ENCODE peak calls at places on chromosome 22, in nine cellular contexts. One of them, this sample, is unnamed.

GRCh38 chr22:32331918-32332725 is 25.5 kb upstream of the RFPL3 start:
- DNase-seq in HFFc6: no peak
- DNase-seq in breast epithelium: no peak
- DNase-seq in fibroblast of lung: no peak
- DNase-seq in Peyer's patch: peak
- DNase-seq in Calu3: no peak
- DNase-seq in fibroblast of the aortic adventitia: no peak
- DNase-seq in cardiac muscle cell: no peak
- DNase-seq in cardiac fibroblast: no peak
- DNase-seq in this sample: no peak

GRCh38 chr22:24117942-24118341 is 63.3 kb upstream of the SUSD2 start:
- DNase-seq in HFFc6: no peak
- DNase-seq in breast epithelium: no peak
- DNase-seq in fibroblast of lung: no peak
- DNase-seq in Peyer's patch: no peak
- DNase-seq in Calu3: peak
- DNase-seq in fibroblast of the aortic adventitia: no peak
- DNase-seq in cardiac muscle cell: no peak
- DNase-seq in cardiac fibroblast: no peak
- DNase-seq in this sample: no peak

GRCh38 chr22:19143967-19144400 is 467 bp downstream of the ESS2 start:
- DNase-seq in HFFc6: peak
- DNase-seq in breast epithelium: no peak
- DNase-seq in fibroblast of lung: peak
- DNase-seq in Peyer's patch: no peak
- DNase-seq in Calu3: peak
- DNase-seq in fibroblast of the aortic adventitia: peak
- DNase-seq in cardiac muscle cell: no peak
- DNase-seq in cardiac fibroblast: peak
- DNase-seq in this sample: no peak

GRCh38 chr22:32244547-32244946 is 10.6 kb downstream of the SLC5A4 start:
- DNase-seq in HFFc6: no peak
- DNase-seq in breast epithelium: no peak
- DNase-seq in fibroblast of lung: no peak
- DNase-seq in Peyer's patch: no peak
- DNase-seq in Calu3: no peak
- DNase-seq in fibroblast of the aortic adventitia: no peak
- DNase-seq in cardiac muscle cell: no peak
- DNase-seq in cardiac fibroblast: no peak
- DNase-seq in this sample: no peak

GRCh38 chr22:47784991-47785390 is 1022.5 kb downstream of the TBC1D22A start:
- DNase-seq in HFFc6: no peak
- DNase-seq in breast epithelium: no peak
- DNase-seq in fibroblast of lung: no peak
- DNase-seq in Peyer's patch: peak
- DNase-seq in Calu3: no peak
- DNase-seq in fibroblast of the aortic adventitia: no peak
- DNase-seq in cardiac muscle cell: no peak
- DNase-seq in cardiac fibroblast: no peak
- DNase-seq in this sample: peak

GRCh38 chr22:40396882-40397281 is 26.5 kb downstream of the SGSM3 start:
- DNase-seq in HFFc6: no peak
- DNase-seq in breast epithelium: peak
- DNase-seq in fibroblast of lung: peak
- DNase-seq in Peyer's patch: no peak
- DNase-seq in Calu3: peak
- DNase-seq in fibroblast of the aortic adventitia: peak
- DNase-seq in cardiac muscle cell: no peak
- DNase-seq in cardiac fibroblast: peak
- DNase-seq in this sample: no peak

GRCh38 chr22:24102366-24103200 is 78.7 kb upstream of the SUSD2 start:
- DNase-seq in HFFc6: no peak
- DNase-seq in breast epithelium: no peak
- DNase-seq in fibroblast of lung: no peak
- DNase-seq in Peyer's patch: peak
- DNase-seq in Calu3: no peak
- DNase-seq in fibroblast of the aortic adventitia: no peak
- DNase-seq in cardiac muscle cell: no peak
- DNase-seq in cardiac fibroblast: no peak
- DNase-seq in this sample: no peak

GRCh38 chr22:18056161-18056666 is 21.6 kb upstream of the PEX26 start:
- DNase-seq in HFFc6: peak
- DNase-seq in breast epithelium: no peak
- DNase-seq in fibroblast of lung: peak
- DNase-seq in Peyer's patch: peak
- DNase-seq in Calu3: peak
- DNase-seq in fibroblast of the aortic adventitia: peak
- DNase-seq in cardiac muscle cell: no peak
- DNase-seq in cardiac fibroblast: peak
- DNase-seq in this sample: no peak

GRCh38 chr22:36068776-36069344 is 40.2 kb upstream of the RBFOX2 start:
- DNase-seq in HFFc6: no peak
- DNase-seq in breast epithelium: no peak
- DNase-seq in fibroblast of lung: no peak
- DNase-seq in Peyer's patch: no peak
- DNase-seq in Calu3: no peak
- DNase-seq in fibroblast of the aortic adventitia: no peak
- DNase-seq in cardiac muscle cell: no peak
- DNase-seq in cardiac fibroblast: no peak
- DNase-seq in this sample: no peak

GRCh38 chr22:25754527-25755202 is 12.7 kb downstream of the MYO18B start:
- DNase-seq in HFFc6: no peak
- DNase-seq in breast epithelium: no peak
- DNase-seq in fibroblast of lung: peak
- DNase-seq in Peyer's patch: no peak
- DNase-seq in Calu3: no peak
- DNase-seq in fibroblast of the aortic adventitia: peak
- DNase-seq in cardiac muscle cell: peak
- DNase-seq in cardiac fibroblast: peak
- DNase-seq in this sample: no peak

DNA sequence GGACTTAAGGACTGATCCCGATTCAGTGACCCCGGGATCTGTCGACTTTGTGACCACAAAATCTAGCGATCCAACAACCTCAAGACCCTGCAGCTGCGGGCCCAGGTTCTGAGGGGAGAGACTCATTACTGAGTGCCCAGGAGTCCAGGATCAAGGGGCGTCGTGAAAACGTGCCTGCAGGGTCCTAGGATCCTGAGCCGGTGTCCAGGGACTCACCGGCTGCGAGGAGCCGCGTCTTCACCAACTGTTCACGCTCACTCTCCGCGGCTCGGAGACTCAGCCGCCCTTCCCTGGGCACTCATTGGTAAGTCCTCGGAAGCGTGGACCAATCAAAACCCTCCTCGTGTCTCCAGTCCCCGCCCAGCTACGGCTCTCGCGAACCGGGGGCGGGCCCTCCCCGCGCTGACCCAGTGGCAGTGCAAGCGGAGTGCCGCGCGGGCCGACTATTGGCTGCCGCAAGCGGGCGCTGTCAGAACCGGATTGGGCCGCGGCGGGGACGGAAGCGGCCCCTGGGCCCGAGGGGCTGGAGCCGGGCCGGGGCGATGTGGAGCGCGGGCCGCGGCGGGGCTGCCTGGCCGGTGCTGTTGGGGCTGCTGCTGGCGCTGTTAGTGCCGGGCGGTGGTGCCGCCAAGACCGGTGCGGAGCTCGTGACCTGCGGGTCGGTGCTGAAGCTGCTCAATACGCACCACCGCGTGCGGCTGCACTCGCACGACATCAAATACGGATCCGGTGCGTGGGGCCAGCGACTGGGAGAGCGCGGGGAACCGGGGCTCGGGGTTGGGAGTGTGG is at the start of gene SDF2L1:
- DNase-seq in HFFc6: peak
- DNase-seq in breast epithelium: peak
- DNase-seq in fibroblast of lung: peak
- DNase-seq in Peyer's patch: peak
- DNase-seq in Calu3: peak
- DNase-seq in fibroblast of the aortic adventitia: peak
- DNase-seq in cardiac muscle cell: peak
- DNase-seq in cardiac fibroblast: peak
- DNase-seq in this sample: peak
- TF ChIP-seq CTCF in HFFc6: peak
- TF ChIP-seq CTCF in breast epithelium: no peak
- TF ChIP-seq CTCF in fibroblast of lung: no peak
- TF ChIP-seq CTCF in Peyer's patch: peak
- TF ChIP-seq CTCF in Calu3: no peak
- TF ChIP-seq CTCF in fibroblast of the aortic adventitia: no peak
- TF ChIP-seq CTCF in cardiac muscle cell: no peak
- TF ChIP-seq CTCF in cardiac fibroblast: no peak
- TF ChIP-seq CTCF in this sample: peak

GRCh38 chr22:39369186-39369585 is 19.4 kb downstream of the SYNGR1 start:
- DNase-seq in HFFc6: no peak
- DNase-seq in breast epithelium: no peak
- DNase-seq in fibroblast of lung: no peak
- DNase-seq in Peyer's patch: no peak
- DNase-seq in Calu3: no peak
- DNase-seq in fibroblast of the aortic adventitia: no peak
- DNase-seq in cardiac muscle cell: no peak
- DNase-seq in cardiac fibroblast: no peak
- DNase-seq in this sample: no peak

GRCh38 chr22:39380331-39380730 is 19.2 kb upstream of the TAB1 start:
- DNase-seq in HFFc6: no peak
- DNase-seq in breast epithelium: no peak
- DNase-seq in fibroblast of lung: no peak
- DNase-seq in Peyer's patch: no peak
- DNase-seq in Calu3: no peak
- DNase-seq in fibroblast of the aortic adventitia: no peak
- DNase-seq in cardiac muscle cell: no peak
- DNase-seq in cardiac fibroblast: no peak
- DNase-seq in this sample: no peak

GRCh38 chr22:39375646-39376045 is 23.9 kb upstream of the TAB1 start:
- DNase-seq in HFFc6: no peak
- DNase-seq in breast epithelium: no peak
- DNase-seq in fibroblast of lung: no peak
- DNase-seq in Peyer's patch: no peak
- DNase-seq in Calu3: no peak
- DNase-seq in fibroblast of the aortic adventitia: no peak
- DNase-seq in cardiac muscle cell: no peak
- DNase-seq in cardiac fibroblast: no peak
- DNase-seq in this sample: no peak

GRCh38 chr22:39374191-39374590 is 24.4 kb downstream of the SYNGR1 start:
- DNase-seq in HFFc6: no peak
- DNase-seq in breast epithelium: no peak
- DNase-seq in fibroblast of lung: no peak
- DNase-seq in Peyer's patch: no peak
- DNase-seq in Calu3: no peak
- DNase-seq in fibroblast of the aortic adventitia: no peak
- DNase-seq in cardiac muscle cell: no peak
- DNase-seq in cardiac fibroblast: no peak
- DNase-seq in this sample: no peak

GRCh38 chr22:39374801-39375200 is 24.8 kb upstream of the TAB1 start:
- DNase-seq in HFFc6: no peak
- DNase-seq in breast epithelium: no peak
- DNase-seq in fibroblast of lung: no peak
- DNase-seq in Peyer's patch: no peak
- DNase-seq in Calu3: no peak
- DNase-seq in fibroblast of the aortic adventitia: no peak
- DNase-seq in cardiac muscle cell: no peak
- DNase-seq in cardiac fibroblast: no peak
- DNase-seq in this sample: no peak
- TF ChIP-seq CTCF in HFFc6: no peak
- TF ChIP-seq CTCF in breast epithelium: no peak
- TF ChIP-seq CTCF in fibroblast of lung: no peak
- TF ChIP-seq CTCF in Peyer's patch: no peak
- TF ChIP-seq CTCF in Calu3: no peak
- TF ChIP-seq CTCF in fibroblast of the aortic adventitia: no peak
- TF ChIP-seq CTCF in cardiac muscle cell: no peak
- TF ChIP-seq CTCF in cardiac fibroblast: no peak
- TF ChIP-seq CTCF in this sample: no peak

GRCh38 chr22:27723150-27723549 is 78.4 kb downstream of the MN1 start:
- DNase-seq in HFFc6: no peak
- DNase-seq in breast epithelium: no peak
- DNase-seq in fibroblast of lung: no peak
- DNase-seq in Peyer's patch: no peak
- DNase-seq in Calu3: no peak
- DNase-seq in fibroblast of the aortic adventitia: no peak
- DNase-seq in cardiac muscle cell: no peak
- DNase-seq in cardiac fibroblast: no peak
- DNase-seq in this sample: no peak
- TF ChIP-seq CTCF in HFFc6: peak
- TF ChIP-seq CTCF in breast epithelium: no peak
- TF ChIP-seq CTCF in fibroblast of lung: no peak
- TF ChIP-seq CTCF in Peyer's patch: no peak
- TF ChIP-seq CTCF in Calu3: peak
- TF ChIP-seq CTCF in fibroblast of the aortic adventitia: peak
- TF ChIP-seq CTCF in cardiac muscle cell: peak
- TF ChIP-seq CTCF in cardiac fibroblast: peak
- TF ChIP-seq CTCF in this sample: no peak

GRCh38 chr22:46659791-46660186 is 39.6 kb downstream of the GRAMD4 start:
- DNase-seq in HFFc6: no peak
- DNase-seq in breast epithelium: no peak
- DNase-seq in fibroblast of lung: no peak
- DNase-seq in Peyer's patch: no peak
- DNase-seq in Calu3: no peak
- DNase-seq in fibroblast of the aortic adventitia: no peak
- DNase-seq in cardiac muscle cell: no peak
- DNase-seq in cardiac fibroblast: no peak
- DNase-seq in this sample: no peak

GRCh38 chr22:46662226-46662625 is 42.0 kb downstream of the GRAMD4 start:
- DNase-seq in HFFc6: no peak
- DNase-seq in breast epithelium: no peak
- DNase-seq in fibroblast of lung: no peak
- DNase-seq in Peyer's patch: no peak
- DNase-seq in Calu3: no peak
- DNase-seq in fibroblast of the aortic adventitia: no peak
- DNase-seq in cardiac muscle cell: no peak
- DNase-seq in cardiac fibroblast: no peak
- DNase-seq in this sample: no peak

GRCh38 chr22:46659059-46659790 is 39.0 kb downstream of the GRAMD4 start:
- DNase-seq in HFFc6: no peak
- DNase-seq in breast epithelium: no peak
- DNase-seq in fibroblast of lung: no peak
- DNase-seq in Peyer's patch: no peak
- DNase-seq in Calu3: no peak
- DNase-seq in fibroblast of the aortic adventitia: no peak
- DNase-seq in cardiac muscle cell: no peak
- DNase-seq in cardiac fibroblast: no peak
- DNase-seq in this sample: no peak

GRCh38 chr22:46661221-46661851 is 41.1 kb downstream of the GRAMD4 start:
- DNase-seq in HFFc6: no peak
- DNase-seq in breast epithelium: peak
- DNase-seq in fibroblast of lung: peak
- DNase-seq in Peyer's patch: peak
- DNase-seq in Calu3: peak
- DNase-seq in fibroblast of the aortic adventitia: no peak
- DNase-seq in cardiac muscle cell: peak
- DNase-seq in cardiac fibroblast: peak
- DNase-seq in this sample: no peak

DNA sequence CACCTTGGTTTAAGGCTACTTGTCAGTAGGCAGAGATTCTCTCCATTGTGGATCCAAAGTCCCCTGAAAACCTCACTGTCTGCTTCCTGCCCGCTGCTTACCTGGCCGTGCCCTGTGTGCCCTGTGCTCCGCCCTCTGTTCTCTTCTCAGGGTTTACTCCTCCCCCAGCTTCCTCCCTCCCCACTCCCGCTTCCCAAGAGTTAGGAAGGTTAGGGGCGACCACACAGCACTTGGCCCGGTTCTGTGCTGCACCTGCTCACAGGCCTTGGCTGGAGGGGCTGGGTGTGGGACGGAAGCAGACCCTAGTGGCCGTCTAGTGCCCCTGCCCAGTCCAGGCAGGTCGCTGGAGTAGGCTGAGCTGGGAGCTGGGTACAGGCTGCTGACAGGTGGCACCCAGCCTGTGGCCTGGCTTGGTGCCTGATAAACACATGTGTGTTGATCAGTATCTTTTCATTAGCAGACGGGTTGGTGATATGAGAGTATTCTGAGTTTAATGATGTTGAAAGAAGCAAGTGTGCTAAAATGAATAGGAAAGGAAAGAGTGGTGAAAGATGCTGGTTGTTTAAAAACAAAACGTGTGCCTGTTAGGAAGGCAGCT is 40.5 kb downstream of the GRAMD4 start:
- DNase-seq in HFFc6: no peak
- DNase-seq in breast epithelium: peak
- DNase-seq in fibroblast of lung: no peak
- DNase-seq in Peyer's patch: peak
- DNase-seq in Calu3: peak
- DNase-seq in fibroblast of the aortic adventitia: no peak
- DNase-seq in cardiac muscle cell: no peak
- DNase-seq in cardiac fibroblast: no peak
- DNase-seq in this sample: no peak
- TF ChIP-seq CTCF in HFFc6: no peak
- TF ChIP-seq CTCF in breast epithelium: no peak
- TF ChIP-seq CTCF in fibroblast of lung: no peak
- TF ChIP-seq CTCF in Peyer's patch: no peak
- TF ChIP-seq CTCF in Calu3: no peak
- TF ChIP-seq CTCF in fibroblast of the aortic adventitia: no peak
- TF ChIP-seq CTCF in cardiac muscle cell: no peak
- TF ChIP-seq CTCF in cardiac fibroblast: no peak
- TF ChIP-seq CTCF in this sample: no peak

This sample was measured in mesothelial cell of epicardium.